ENCODE peak calls at places on chromosomes 4 and X, in ten cellular contexts. One of them, this sample, is unnamed.

GRCh38 chr4:150123982-150124670 is 45.9 kb downstream of the DCLK2 start:
- DNase-seq in fibroblast of mammary gland: no peak
- DNase-seq in GM12891: no peak
- DNase-seq in H4: no peak
- DNase-seq in SW480: no peak
- DNase-seq in germinal center: no peak
- DNase-seq in amniotic stem cell: no peak
- DNase-seq in stimulated activated naive CD4-positive, alpha-beta T cell: no peak
- DNase-seq in HCT116: no peak
- DNase-seq in omental fat pad: no peak
- DNase-seq in this sample: no peak

GRCh38 chr4:64598068-64598467 is 188.8 kb upstream of the TECRL start:
- DNase-seq in fibroblast of mammary gland: peak; percentile 12
- DNase-seq in GM12891: no peak
- DNase-seq in H4: no peak
- DNase-seq in SW480: no peak
- DNase-seq in germinal center: no peak
- DNase-seq in amniotic stem cell: no peak
- DNase-seq in stimulated activated naive CD4-positive, alpha-beta T cell: no peak
- DNase-seq in HCT116: no peak
- DNase-seq in omental fat pad: no peak
- DNase-seq in this sample: no peak

GRCh38 chrX:72317139-72317538 is 11.4 kb upstream of the CITED1 start:
- DNase-seq in fibroblast of mammary gland: no peak
- DNase-seq in GM12891: no peak
- DNase-seq in H4: no peak
- DNase-seq in SW480: no peak
- DNase-seq in germinal center: no peak
- DNase-seq in amniotic stem cell: no peak
- DNase-seq in stimulated activated naive CD4-positive, alpha-beta T cell: no peak
- DNase-seq in HCT116: no peak
- DNase-seq in omental fat pad: no peak
- DNase-seq in this sample: no peak

GRCh38 chr4:39044364-39044946 is 12.2 kb upstream of the TMEM156 start:
- DNase-seq in fibroblast of mammary gland: peak; percentile 77
- DNase-seq in GM12891: peak; percentile 59
- DNase-seq in H4: peak; percentile 81
- DNase-seq in SW480: peak; percentile 87
- DNase-seq in germinal center: peak; percentile 90
- DNase-seq in amniotic stem cell: peak; percentile 69
- DNase-seq in stimulated activated naive CD4-positive, alpha-beta T cell: peak; percentile 89
- DNase-seq in HCT116: peak; percentile 64
- DNase-seq in omental fat pad: peak; percentile 85
- DNase-seq in this sample: peak; percentile 91

GRCh38 chr4:165635261-165635838 is 237.7 kb upstream of the TLL1 start:
- DNase-seq in fibroblast of mammary gland: no peak
- DNase-seq in GM12891: no peak
- DNase-seq in H4: no peak
- DNase-seq in SW480: no peak
- DNase-seq in germinal center: no peak
- DNase-seq in amniotic stem cell: no peak
- DNase-seq in stimulated activated naive CD4-positive, alpha-beta T cell: no peak
- DNase-seq in HCT116: no peak
- DNase-seq in omental fat pad: no peak
- DNase-seq in this sample: no peak

GRCh38 chr4:3857316-3857926 is 91.2 kb downstream of the ADRA2C start:
- DNase-seq in fibroblast of mammary gland: no peak
- DNase-seq in GM12891: no peak
- DNase-seq in H4: no peak
- DNase-seq in SW480: no peak
- DNase-seq in germinal center: no peak
- DNase-seq in amniotic stem cell: no peak
- DNase-seq in stimulated activated naive CD4-positive, alpha-beta T cell: no peak
- DNase-seq in HCT116: no peak
- DNase-seq in omental fat pad: no peak
- DNase-seq in this sample: no peak

GRCh38 chr4:96916731-96917130 is 1076.8 kb downstream of the PDHA2 start:
- DNase-seq in fibroblast of mammary gland: no peak
- DNase-seq in GM12891: no peak
- DNase-seq in H4: no peak
- DNase-seq in SW480: no peak
- DNase-seq in germinal center: no peak
- DNase-seq in amniotic stem cell: no peak
- DNase-seq in stimulated activated naive CD4-positive, alpha-beta T cell: no peak
- DNase-seq in HCT116: no peak
- DNase-seq in omental fat pad: no peak
- DNase-seq in this sample: peak; percentile 92

GRCh38 chr4:4606321-4606720 is 64.5 kb upstream of the STX18 start:
- DNase-seq in fibroblast of mammary gland: peak; percentile 71
- DNase-seq in GM12891: no peak
- DNase-seq in H4: peak; percentile 70
- DNase-seq in SW480: peak; percentile 6
- DNase-seq in germinal center: no peak
- DNase-seq in amniotic stem cell: no peak
- DNase-seq in stimulated activated naive CD4-positive, alpha-beta T cell: no peak
- DNase-seq in HCT116: no peak
- DNase-seq in omental fat pad: no peak
- DNase-seq in this sample: peak; percentile 24

GRCh38 chr4:7811536-7812190 is 128.0 kb downstream of the AFAP1 start:
- DNase-seq in fibroblast of mammary gland: no peak
- DNase-seq in GM12891: no peak
- DNase-seq in H4: no peak
- DNase-seq in SW480: no peak
- DNase-seq in germinal center: no peak
- DNase-seq in amniotic stem cell: peak; percentile 78
- DNase-seq in stimulated activated naive CD4-positive, alpha-beta T cell: no peak
- DNase-seq in HCT116: no peak
- DNase-seq in omental fat pad: no peak
- DNase-seq in this sample: peak; percentile 94

GRCh38 chr4:140653718-140654515 is 85.2 kb upstream of the UCP1 start:
- DNase-seq in fibroblast of mammary gland: peak; percentile 41
- DNase-seq in GM12891: no peak
- DNase-seq in H4: no peak
- DNase-seq in SW480: no peak
- DNase-seq in germinal center: no peak
- DNase-seq in amniotic stem cell: no peak
- DNase-seq in stimulated activated naive CD4-positive, alpha-beta T cell: no peak
- DNase-seq in HCT116: no peak
- DNase-seq in omental fat pad: no peak
- DNase-seq in this sample: no peak

GRCh38 chrX:110965409-110965808 is 130.6 kb upstream of the PAK3 start:
- DNase-seq in fibroblast of mammary gland: peak; percentile 38
- DNase-seq in GM12891: no peak
- DNase-seq in H4: no peak
- DNase-seq in SW480: no peak
- DNase-seq in germinal center: no peak
- DNase-seq in amniotic stem cell: no peak
- DNase-seq in stimulated activated naive CD4-positive, alpha-beta T cell: no peak
- DNase-seq in HCT116: no peak
- DNase-seq in omental fat pad: no peak
- DNase-seq in this sample: no peak

GRCh38 chrX:153733651-153734240 is 9.1 kb downstream of the ABCD1 start:
- DNase-seq in fibroblast of mammary gland: no peak
- DNase-seq in GM12891: no peak
- DNase-seq in H4: no peak
- DNase-seq in SW480: no peak
- DNase-seq in germinal center: no peak
- DNase-seq in amniotic stem cell: no peak
- DNase-seq in stimulated activated naive CD4-positive, alpha-beta T cell: no peak
- DNase-seq in HCT116: no peak
- DNase-seq in omental fat pad: no peak
- DNase-seq in this sample: no peak

GRCh38 chr4:133152330-133152791 is 3.3 kb downstream of the PCDH10 start:
- DNase-seq in fibroblast of mammary gland: no peak
- DNase-seq in GM12891: no peak
- DNase-seq in H4: peak; percentile 6
- DNase-seq in SW480: no peak
- DNase-seq in germinal center: no peak
- DNase-seq in amniotic stem cell: no peak
- DNase-seq in stimulated activated naive CD4-positive, alpha-beta T cell: no peak
- DNase-seq in HCT116: no peak
- DNase-seq in omental fat pad: no peak
- DNase-seq in this sample: no peak

GRCh38 chrX:115333446-115333845 is 43.9 kb downstream of the LUZP4 start:
- DNase-seq in fibroblast of mammary gland: no peak
- DNase-seq in GM12891: no peak
- DNase-seq in H4: no peak
- DNase-seq in SW480: no peak
- DNase-seq in germinal center: no peak
- DNase-seq in amniotic stem cell: no peak
- DNase-seq in stimulated activated naive CD4-positive, alpha-beta T cell: no peak
- DNase-seq in HCT116: no peak
- DNase-seq in omental fat pad: no peak
- DNase-seq in this sample: no peak

GRCh38 chrX:40100537-40101429 is 3.0 kb upstream of the BCOR start:
- DNase-seq in fibroblast of mammary gland: no peak
- DNase-seq in GM12891: no peak
- DNase-seq in H4: no peak
- DNase-seq in SW480: no peak
- DNase-seq in germinal center: no peak
- DNase-seq in amniotic stem cell: no peak
- DNase-seq in stimulated activated naive CD4-positive, alpha-beta T cell: no peak
- DNase-seq in HCT116: no peak
- DNase-seq in omental fat pad: no peak
- DNase-seq in this sample: no peak

GRCh38 chr4:80197601-80198444 is 520 bp downstream of the PRDM8 start:
- DNase-seq in fibroblast of mammary gland: no peak
- DNase-seq in GM12891: no peak
- DNase-seq in H4: no peak
- DNase-seq in SW480: no peak
- DNase-seq in germinal center: no peak
- DNase-seq in amniotic stem cell: no peak
- DNase-seq in stimulated activated naive CD4-positive, alpha-beta T cell: no peak
- DNase-seq in HCT116: no peak
- DNase-seq in omental fat pad: no peak
- DNase-seq in this sample: no peak

GRCh38 chrX:111123606-111124179 is 27.7 kb downstream of the PAK3 start:
- DNase-seq in fibroblast of mammary gland: no peak
- DNase-seq in GM12891: no peak
- DNase-seq in H4: no peak
- DNase-seq in SW480: no peak
- DNase-seq in germinal center: no peak
- DNase-seq in amniotic stem cell: no peak
- DNase-seq in stimulated activated naive CD4-positive, alpha-beta T cell: no peak
- DNase-seq in HCT116: no peak
- DNase-seq in omental fat pad: no peak
- DNase-seq in this sample: no peak

GRCh38 chr4:180150818-180151217 is 2092.4 kb upstream of the TENM3 start:
- DNase-seq in fibroblast of mammary gland: no peak
- DNase-seq in GM12891: no peak
- DNase-seq in H4: peak; percentile 11
- DNase-seq in SW480: peak; percentile 5
- DNase-seq in germinal center: no peak
- DNase-seq in amniotic stem cell: peak; percentile 4
- DNase-seq in stimulated activated naive CD4-positive, alpha-beta T cell: no peak
- DNase-seq in HCT116: peak; percentile 8
- DNase-seq in omental fat pad: no peak
- DNase-seq in this sample: no peak

GRCh38 chrX:106874075-106874474 is 29.1 kb downstream of the RIPPLY1 start:
- DNase-seq in fibroblast of mammary gland: peak; percentile 51
- DNase-seq in GM12891: no peak
- DNase-seq in H4: peak; percentile 10
- DNase-seq in SW480: peak; percentile 26
- DNase-seq in germinal center: peak; percentile 4
- DNase-seq in amniotic stem cell: peak; percentile 54
- DNase-seq in stimulated activated naive CD4-positive, alpha-beta T cell: peak; percentile 27
- DNase-seq in HCT116: no peak
- DNase-seq in omental fat pad: no peak
- DNase-seq in this sample: peak; percentile 13

GRCh38 chrX:130975947-130976346 is 72.9 kb upstream of the ENOX2 start:
- DNase-seq in fibroblast of mammary gland: peak; percentile 62
- DNase-seq in GM12891: no peak
- DNase-seq in H4: peak; percentile 57
- DNase-seq in SW480: peak; percentile 65
- DNase-seq in germinal center: peak; percentile 3
- DNase-seq in amniotic stem cell: peak; percentile 7
- DNase-seq in stimulated activated naive CD4-positive, alpha-beta T cell: peak; percentile 13
- DNase-seq in HCT116: peak; percentile 31
- DNase-seq in omental fat pad: no peak
- DNase-seq in this sample: peak; percentile 33

GRCh38 chr4:97987019-97987648 is 156.1 kb downstream of the STPG2 start:
- DNase-seq in fibroblast of mammary gland: peak; percentile 18
- DNase-seq in GM12891: no peak
- DNase-seq in H4: peak; percentile 32
- DNase-seq in SW480: peak; percentile 8
- DNase-seq in germinal center: no peak
- DNase-seq in amniotic stem cell: no peak
- DNase-seq in stimulated activated naive CD4-positive, alpha-beta T cell: no peak
- DNase-seq in HCT116: peak; percentile 44
- DNase-seq in omental fat pad: no peak
- DNase-seq in this sample: peak; percentile 29

GRCh38 chr4:62571494-62571893 is 1371.4 kb downstream of the ADGRL3 start:
- DNase-seq in fibroblast of mammary gland: no peak
- DNase-seq in GM12891: no peak
- DNase-seq in H4: no peak
- DNase-seq in SW480: no peak
- DNase-seq in germinal center: no peak
- DNase-seq in amniotic stem cell: no peak
- DNase-seq in stimulated activated naive CD4-positive, alpha-beta T cell: no peak
- DNase-seq in HCT116: no peak
- DNase-seq in omental fat pad: no peak
- DNase-seq in this sample: no peak

GRCh38 chr4:96352051-96352517 is 512.2 kb downstream of the PDHA2 start:
- DNase-seq in fibroblast of mammary gland: peak; percentile 5
- DNase-seq in GM12891: no peak
- DNase-seq in H4: peak; percentile 39
- DNase-seq in SW480: peak; percentile 1
- DNase-seq in germinal center: no peak
- DNase-seq in amniotic stem cell: no peak
- DNase-seq in stimulated activated naive CD4-positive, alpha-beta T cell: no peak
- DNase-seq in HCT116: peak; percentile 34
- DNase-seq in omental fat pad: no peak
- DNase-seq in this sample: peak; percentile 44

GRCh38 chr4:55177461-55177860 is 52.1 kb upstream of the KDR start:
- DNase-seq in fibroblast of mammary gland: no peak
- DNase-seq in GM12891: no peak
- DNase-seq in H4: no peak
- DNase-seq in SW480: no peak
- DNase-seq in germinal center: no peak
- DNase-seq in amniotic stem cell: no peak
- DNase-seq in stimulated activated naive CD4-positive, alpha-beta T cell: no peak
- DNase-seq in HCT116: no peak
- DNase-seq in omental fat pad: no peak
- DNase-seq in this sample: no peak

GRCh38 chrX:634306-634958 is 3.8 kb downstream of the SHOX start:
- DNase-seq in fibroblast of mammary gland: no peak
- DNase-seq in GM12891: no peak
- DNase-seq in H4: no peak
- DNase-seq in SW480: no peak
- DNase-seq in germinal center: no peak
- DNase-seq in amniotic stem cell: no peak
- DNase-seq in stimulated activated naive CD4-positive, alpha-beta T cell: no peak
- DNase-seq in HCT116: no peak
- DNase-seq in omental fat pad: no peak
- DNase-seq in this sample: no peak

GRCh38 chrX:107107459-107107858 is 11.2 kb downstream of the RBM41 start:
- DNase-seq in fibroblast of mammary gland: no peak
- DNase-seq in GM12891: no peak
- DNase-seq in H4: no peak
- DNase-seq in SW480: no peak
- DNase-seq in germinal center: no peak
- DNase-seq in amniotic stem cell: no peak
- DNase-seq in stimulated activated naive CD4-positive, alpha-beta T cell: no peak
- DNase-seq in HCT116: no peak
- DNase-seq in omental fat pad: no peak
- DNase-seq in this sample: peak; percentile 0

GRCh38 chr4:53196195-53196641 is 169.6 kb downstream of the SCFD2 start:
- DNase-seq in fibroblast of mammary gland: peak; percentile 17
- DNase-seq in GM12891: no peak
- DNase-seq in H4: no peak
- DNase-seq in SW480: no peak
- DNase-seq in germinal center: no peak
- DNase-seq in amniotic stem cell: no peak
- DNase-seq in stimulated activated naive CD4-positive, alpha-beta T cell: no peak
- DNase-seq in HCT116: no peak
- DNase-seq in omental fat pad: no peak
- DNase-seq in this sample: no peak

GRCh38 chr4:163592207-163592606 is 97.7 kb downstream of the TMA16 start:
- DNase-seq in fibroblast of mammary gland: no peak
- DNase-seq in GM12891: no peak
- DNase-seq in H4: no peak
- DNase-seq in SW480: no peak
- DNase-seq in germinal center: no peak
- DNase-seq in amniotic stem cell: no peak
- DNase-seq in stimulated activated naive CD4-positive, alpha-beta T cell: no peak
- DNase-seq in HCT116: no peak
- DNase-seq in omental fat pad: no peak
- DNase-seq in this sample: peak; percentile 14

This sample was measured in LHCN-M2.